ENCODE peak calls at places on chromosomes 3 and 15, in five cellular contexts. Q is activated CD4-positive, alpha-beta T cell treated with anti-CD3 and anti-CD28 coated beads, Interleukin-2, amount 10 ng/mL, durations not matched to agents 7 days and 5 days; J is activated B cell treated with CpG ODN at 0.5 μM for 24 hours; A is effector CD4-positive, alpha-beta T cell; C is Peyer's patch. Z is an unnamed sample.

GRCh38 chr15:70766597-70766996 is 3.2 kb upstream of the UACA start:
- DNase-seq in Q (no peak), J (no peak), A (no peak), C (no peak), Z (no peak)

GRCh38 chr15:36577082-36577481 is 2.3 kb upstream of the CDIN1 start:
- DNase-seq in Q (no peak), J (no peak), A (no peak), C (no peak), Z (no peak)

GRCh38 chr15:23602124-23602523 is 36.6 kb downstream of the MKRN3 start:
- DNase-seq in Q (no peak), J (no peak), A (no peak), C (no peak), Z (no peak)

GRCh38 chr3:115239717-115240116 is 92.6 kb upstream of the ZBTB20 start:
- DNase-seq in Q (no peak), J (no peak), A (no peak), C (no peak), Z (no peak)

GRCh38 chr15:44782516-44782915 is 46.2 kb downstream of the TRIM69 start:
- DNase-seq in Q (no peak), J (no peak), A (no peak), C (no peak), Z (no peak)

GRCh38 chr15:99732711-99733267 is 448 bp downstream of the LYSMD4 start:
- DNase-seq in Q (no peak), J (no peak), A (no peak), C (no peak), Z (no peak)

GRCh38 chr3:194165619-194166018 is 29.7 kb downstream of the HES1 start:
- DNase-seq in Q (no peak), J (no peak), A (no peak), C (no peak), Z (no peak)

GRCh38 chr15:90991587-90992285 is 2.6 kb downstream of the PRC1 start:
- DNase-seq in Q (no peak), J (no peak), A (no peak), C (no peak), Z (no peak)

GRCh38 chr3:58471025-58471887 is 20.6 kb upstream of the KCTD6 start:
- DNase-seq in Q (peak), J (no peak), A (no peak), C (no peak), Z (peak)

GRCh38 chr3:31240894-31241293 is 291.8 kb upstream of the STT3B start:
- DNase-seq in Q (no peak), J (no peak), A (no peak), C (no peak), Z (no peak)

GRCh38 chr3:130468311-130468710 is 48.7 kb upstream of the COL6A6 start:
- DNase-seq in Q (no peak), J (no peak), A (no peak), C (no peak), Z (no peak)